ENCODE peak calls at places on chromosomes 2 and 18, in six cellular contexts. One of them, this sample, is unnamed.

GRCh38 chr2:108447947-108448677 is 894 bp upstream of the GCC2 start:
- DNase-seq in activated CD8-positive, alpha-beta memory T cell treated with anti-CD3 and anti-CD28 coated beads for 48 hours: no peak
- DNase-seq in HS-5: no peak
- DNase-seq in RPMI7951: no peak
- DNase-seq in heart right ventricle: no peak
- DNase-seq in PC-9: no peak
- DNase-seq in this sample: no peak

GRCh38 chr2:16608661-16609643 is 56.7 kb downstream of the CYRIA start:
- DNase-seq in activated CD8-positive, alpha-beta memory T cell treated with anti-CD3 and anti-CD28 coated beads for 48 hours: peak
- DNase-seq in HS-5: peak
- DNase-seq in RPMI7951: peak
- DNase-seq in heart right ventricle: peak
- DNase-seq in PC-9: peak
- DNase-seq in this sample: peak

GRCh38 chr2:26605969-26606846 is 35.0 kb downstream of the CIB4 start:
- DNase-seq in activated CD8-positive, alpha-beta memory T cell treated with anti-CD3 and anti-CD28 coated beads for 48 hours: no peak
- DNase-seq in HS-5: no peak
- DNase-seq in RPMI7951: peak
- DNase-seq in heart right ventricle: no peak
- DNase-seq in PC-9: no peak
- DNase-seq in this sample: peak

GRCh38 chr18:55515946-55516710 is 71.9 kb downstream of the TCF4 start:
- DNase-seq in activated CD8-positive, alpha-beta memory T cell treated with anti-CD3 and anti-CD28 coated beads for 48 hours: no peak
- DNase-seq in HS-5: no peak
- DNase-seq in RPMI7951: peak
- DNase-seq in heart right ventricle: no peak
- DNase-seq in PC-9: no peak
- DNase-seq in this sample: no peak

GRCh38 chr2:86302320-86302719 is 35.1 kb downstream of the REEP1 start:
- DNase-seq in activated CD8-positive, alpha-beta memory T cell treated with anti-CD3 and anti-CD28 coated beads for 48 hours: no peak
- DNase-seq in HS-5: no peak
- DNase-seq in RPMI7951: peak
- DNase-seq in heart right ventricle: no peak
- DNase-seq in PC-9: no peak
- DNase-seq in this sample: no peak

GRCh38 chr2:149329068-149329467 is 1.3 kb upstream of the LYPD6 start:
- DNase-seq in activated CD8-positive, alpha-beta memory T cell treated with anti-CD3 and anti-CD28 coated beads for 48 hours: no peak
- DNase-seq in HS-5: no peak
- DNase-seq in RPMI7951: peak
- DNase-seq in heart right ventricle: no peak
- DNase-seq in PC-9: no peak
- DNase-seq in this sample: no peak

GRCh38 chr2:137888845-137889244 is 75.4 kb upstream of the HNMT start:
- DNase-seq in activated CD8-positive, alpha-beta memory T cell treated with anti-CD3 and anti-CD28 coated beads for 48 hours: no peak
- DNase-seq in HS-5: no peak
- DNase-seq in RPMI7951: peak
- DNase-seq in heart right ventricle: peak
- DNase-seq in PC-9: peak
- DNase-seq in this sample: no peak

GRCh38 chr2:209566250-209566649 is 142.4 kb downstream of the MAP2 start:
- DNase-seq in activated CD8-positive, alpha-beta memory T cell treated with anti-CD3 and anti-CD28 coated beads for 48 hours: no peak
- DNase-seq in HS-5: no peak
- DNase-seq in RPMI7951: no peak
- DNase-seq in heart right ventricle: no peak
- DNase-seq in PC-9: peak
- DNase-seq in this sample: no peak

GRCh38 chr2:199458017-199458805 is 472 bp upstream of the SATB2 start:
- DNase-seq in activated CD8-positive, alpha-beta memory T cell treated with anti-CD3 and anti-CD28 coated beads for 48 hours: peak
- DNase-seq in HS-5: no peak
- DNase-seq in RPMI7951: peak
- DNase-seq in heart right ventricle: no peak
- DNase-seq in PC-9: peak
- DNase-seq in this sample: no peak

GRCh38 chr2:105539331-105539730 is 140.5 kb upstream of the FHL2 start:
- DNase-seq in activated CD8-positive, alpha-beta memory T cell treated with anti-CD3 and anti-CD28 coated beads for 48 hours: no peak
- DNase-seq in HS-5: no peak
- DNase-seq in RPMI7951: no peak
- DNase-seq in heart right ventricle: no peak
- DNase-seq in PC-9: no peak
- DNase-seq in this sample: no peak

GRCh38 chr2:127590386-127591190 is 55.1 kb downstream of the MYO7B start:
- DNase-seq in activated CD8-positive, alpha-beta memory T cell treated with anti-CD3 and anti-CD28 coated beads for 48 hours: no peak
- DNase-seq in HS-5: no peak
- DNase-seq in RPMI7951: no peak
- DNase-seq in heart right ventricle: no peak
- DNase-seq in PC-9: no peak
- DNase-seq in this sample: no peak

GRCh38 chr2:67585400-67585799 is 188.3 kb downstream of the ETAA1 start:
- DNase-seq in activated CD8-positive, alpha-beta memory T cell treated with anti-CD3 and anti-CD28 coated beads for 48 hours: no peak
- DNase-seq in HS-5: no peak
- DNase-seq in RPMI7951: no peak
- DNase-seq in heart right ventricle: no peak
- DNase-seq in PC-9: no peak
- DNase-seq in this sample: no peak

GRCh38 chr18:46917808-46918600 is 602 bp downstream of the KATNAL2 start:
- DNase-seq in activated CD8-positive, alpha-beta memory T cell treated with anti-CD3 and anti-CD28 coated beads for 48 hours: no peak
- DNase-seq in HS-5: no peak
- DNase-seq in RPMI7951: peak
- DNase-seq in heart right ventricle: no peak
- DNase-seq in PC-9: peak
- DNase-seq in this sample: no peak

GRCh38 chr2:19873014-19873413 is 28.8 kb downstream of the TTC32 start:
- DNase-seq in activated CD8-positive, alpha-beta memory T cell treated with anti-CD3 and anti-CD28 coated beads for 48 hours: no peak
- DNase-seq in HS-5: no peak
- DNase-seq in RPMI7951: no peak
- DNase-seq in heart right ventricle: no peak
- DNase-seq in PC-9: no peak
- DNase-seq in this sample: no peak

GRCh38 chr2:187915810-187916209 is 361.6 kb upstream of the TFPI start:
- DNase-seq in activated CD8-positive, alpha-beta memory T cell treated with anti-CD3 and anti-CD28 coated beads for 48 hours: no peak
- DNase-seq in HS-5: no peak
- DNase-seq in RPMI7951: no peak
- DNase-seq in heart right ventricle: no peak
- DNase-seq in PC-9: no peak
- DNase-seq in this sample: no peak

This sample was measured in central memory CD8-positive, alpha-beta T cell.